ENCODE peak calls at places on chromosomes 7 and 10, in five cellular contexts. W is IMR-90, O is colonic mucosa, U is SK-N-SH, H is PC-3. P is an unnamed sample. For H3K4me1, the result is how much of the 10 kb centered on the place peaks cover.

GRCh38 chr10:43214071-43214955 is 52.6 kb downstream of the RASGEF1A start:
- DNase-seq in W (peak), H (peak), O (no peak), U (no peak), P (no peak)

GRCh38 chr10:24912214-24912613 is 40.2 kb downstream of the PRTFDC1 start:
- DNase-seq in U (no peak), W (peak), H (peak), O (no peak), P (no peak)

GRCh38 chr7:31974351-31974750 is 95.9 kb downstream of the PDE1C start:
- DNase-seq in W (no peak), U (no peak), O (no peak), H (no peak), P (no peak)

GRCh38 chr10:93065675-93066543 is 5.3 kb downstream of the CYP26C1 start:
- DNase-seq in W (no peak), O (no peak), U (peak), H (no peak), P (no peak)

GRCh38 chr10:81873932-81874816 is 820 bp upstream of the NRG3 start:
- DNase-seq in O (peak), U (peak), W (no peak), H (no peak), P (no peak)

GRCh38 chr10:51804861-51805260 is 105.5 kb upstream of the CSTF2T start:
- DNase-seq in H (peak), U (no peak), W (peak), O (no peak), P (no peak)

GRCh38 chr7:2813350-2814185 is 30.5 kb downstream of the GNA12 start:
- DNase-seq in H (no peak), W (no peak), U (no peak), O (no peak), P (no peak)

GRCh38 chr7:116511552-116512523 is 12.3 kb downstream of the CAV2 start:
- DNase-seq in U (no peak), H (peak), O (peak), W (peak), P (peak)

GRCh38 chr10:62384057-62384446 is 9.9 kb downstream of the ZNF365 start:
- DNase-seq in H (peak), U (no peak), O (no peak), W (peak), P (peak)

GRCh38 chr7:142894886-142895593 is 9.5 kb upstream of the TRPV6 start:
- DNase-seq in W (no peak), O (no peak), U (no peak), H (no peak), P (no peak)

GRCh38 chr10:14837003-14837755 is 658 bp downstream of the CDNF start:
- DNase-seq in H (no peak), U (no peak), W (no peak), O (no peak), P (no peak)

GRCh38 chr10:79051766-79052165 is 17.0 kb upstream of the ZMIZ1 start:
- DNase-seq in W (no peak), H (no peak), U (no peak), O (peak), P (no peak)

GRCh38 chr7:55105952-55106351 is 87.1 kb downstream of the EGFR start:
- DNase-seq in W (no peak), U (peak), H (no peak), O (no peak), P (no peak)

GRCh38 chr7:32670105-32670504 is 174.8 kb downstream of the AVL9 start:
- DNase-seq in U (no peak), O (peak), W (peak), H (peak), P (no peak)

GRCh38 chr7:55639640-55640039 is 67.3 kb upstream of the VOPP1 start:
- DNase-seq in O (no peak), U (no peak), H (no peak), W (no peak), P (no peak)

GRCh38 chr7:104650991-104651680 is 322.7 kb downstream of the LHFPL3 start:
- DNase-seq in U (peak), W (no peak), O (no peak), H (no peak), P (no peak)

GRCh38 chr10:63125459-63125858 is 7.7 kb upstream of the NRBF2 start:
- DNase-seq in W (no peak), U (no peak), O (no peak), H (peak), P (no peak)

GRCh38 chr7:129258649-129259389 is 34.0 kb downstream of the AHCYL2 start:
- DNase-seq in W (no peak), O (no peak), U (no peak), H (no peak), P (no peak)

GRCh38 chr10:61975107-61975932 is 73.8 kb downstream of the ARID5B start:
- DNase-seq in U (no peak), O (no peak), H (peak), W (peak), P (no peak)

GRCh38 chr10:91144961-91145360 is 75.5 kb upstream of the PCGF5 start:
- DNase-seq in H (no peak), U (no peak), W (no peak), O (no peak), P (no peak)

GRCh38 chr10:109456566-109457361 is 466.5 kb downstream of the XPNPEP1 start:
- DNase-seq in H (no peak), W (no peak), O (no peak), U (peak), P (no peak)

GRCh38 chr7:100674441-100675407 is 1.2 kb downstream of the GNB2 start:
- DNase-seq in H (no peak), U (peak), W (no peak), O (peak), P (peak)

GRCh38 chr7:114663502-114663901 is 248.9 kb downstream of the FOXP2 start:
- DNase-seq in W (peak), H (peak), U (no peak), O (no peak), P (no peak)

GRCh38 chr10:101310528-101311439 is 43.2 kb upstream of the BTRC start:
- DNase-seq in W (no peak), O (no peak), H (no peak), U (peak), P (no peak)

GRCh38 chr7:12692479-12693259 is 5.2 kb downstream of the ARL4A start:
- DNase-seq in U (no peak), O (no peak), W (no peak), H (no peak), P (no peak)

GRCh38 chr7:101362334-101363195 is at the start of gene COL26A1:
- DNase-seq in U (peak), H (no peak), O (no peak), W (no peak), P (no peak)

GRCh38 chr7:38675500-38676106 is 44.4 kb upstream of the AMPH start:
- DNase-seq in H (no peak), O (no peak), W (no peak), U (no peak), P (no peak)

GRCh38 chr7:101669307-101669706 is 40.2 kb upstream of the MYL10 start:
- DNase-seq in W (no peak), O (no peak), H (peak), U (no peak), P (peak)

GRCh38 chr7:128055668-128056067 is 24.4 kb upstream of the LRRC4 start:
- DNase-seq in U (peak), O (no peak), W (no peak), H (no peak), P (no peak)

GRCh38 chr7:2929321-2930201 is 85.5 kb upstream of the GNA12 start:
- DNase-seq in O (no peak), U (peak), W (no peak), H (no peak), P (no peak)

GRCh38 chr10:132447446-132448247 is 50.6 kb downstream of the PWWP2B start:
- DNase-seq in W (peak), H (peak), O (peak), U (no peak), P (peak)

GRCh38 chr10:103791291-103791690 is 64.1 kb downstream of the SH3PXD2A start:
- DNase-seq in U (no peak), W (no peak), O (no peak), H (no peak), P (no peak)

GRCh38 chr10:103793429-103793828 is 61.9 kb downstream of the SH3PXD2A start:
- DNase-seq in H (no peak), U (no peak), W (no peak), O (no peak), P (no peak)

GRCh38 chr10:103791858-103792257 is 63.5 kb downstream of the SH3PXD2A start:
- DNase-seq in O (no peak), U (no peak), H (no peak), W (no peak), P (no peak)

GRCh38 chr10:103793920-103794883 is 61.2 kb downstream of the SH3PXD2A start:
- DNase-seq in H (peak), W (no peak), O (peak), U (no peak), P (no peak)

DNA sequence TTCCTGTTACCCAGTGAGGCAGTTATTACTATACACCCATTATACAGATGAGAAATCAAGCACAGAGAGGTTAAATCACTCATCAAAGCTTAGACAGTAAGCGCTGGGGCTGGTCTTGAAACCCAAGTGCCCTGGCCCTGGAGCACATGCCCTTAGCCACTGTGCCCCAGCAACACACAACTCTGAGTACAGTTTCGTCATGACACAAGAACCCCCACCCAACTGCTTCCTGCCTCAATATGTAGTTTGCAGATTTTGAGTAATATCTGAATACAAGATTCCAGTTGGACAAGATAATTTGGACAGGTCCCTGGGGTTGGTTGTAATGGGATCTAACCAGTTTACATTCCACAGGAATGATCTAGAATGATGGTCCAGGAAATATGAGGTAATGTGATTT is 62.8 kb downstream of the SH3PXD2A start:
- DNase-seq in W (peak), H (peak), U (no peak), O (no peak), P (no peak)
- H3K4me1 ChIP-seq in W (under half), H (under half), U (under half), O (under half), P (under half)

DNA sequence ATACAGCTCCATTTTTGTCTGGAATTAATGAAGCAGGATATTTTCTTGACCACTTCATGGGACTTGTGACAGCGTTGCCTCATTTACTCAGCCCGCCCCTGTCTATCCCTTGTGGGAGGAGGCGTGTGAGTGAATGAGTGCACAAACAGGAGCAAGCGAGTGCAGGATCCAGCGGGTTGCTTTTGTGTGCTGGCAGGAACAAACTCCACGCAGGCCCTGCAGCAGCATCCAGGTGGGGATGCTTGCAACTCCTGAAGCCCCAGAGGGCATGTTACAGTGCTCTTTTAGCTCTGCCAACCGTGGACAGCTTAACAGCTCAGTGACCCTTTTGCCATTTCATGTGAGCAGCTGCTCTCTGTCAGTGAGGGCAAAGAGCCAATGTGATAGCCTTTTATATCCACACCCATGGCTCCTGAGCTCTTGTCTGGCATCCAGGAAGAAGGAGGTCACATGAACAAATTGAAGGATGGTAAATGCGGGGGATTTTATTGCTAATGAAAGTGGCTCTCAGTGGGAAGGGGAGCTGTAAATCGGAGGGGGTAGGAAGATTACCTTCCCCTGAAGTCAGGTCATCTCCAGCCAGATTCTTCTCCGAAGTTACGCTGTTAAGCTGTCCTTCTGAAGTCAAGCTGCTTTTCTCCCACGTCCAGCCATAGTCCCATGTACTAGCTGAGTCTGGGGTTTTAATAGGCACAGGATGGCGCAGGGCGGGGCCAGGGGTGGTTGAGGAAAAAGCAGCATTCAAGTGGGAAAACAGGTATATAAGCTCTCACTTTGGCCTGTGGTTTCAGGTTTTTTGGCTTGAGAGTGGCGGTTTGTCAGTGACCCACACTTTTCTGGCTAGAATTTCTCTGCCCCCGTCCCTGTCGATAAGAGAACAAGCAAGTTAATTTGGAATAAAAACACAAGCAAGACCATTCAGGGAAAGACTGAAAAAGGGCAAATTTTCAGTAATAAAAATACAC is 714.7 kb upstream of the MBL2 start:
- DNase-seq in H (no peak), O (no peak), W (no peak), U (no peak), P (no peak)
- H3K4me3 ChIP-seq in H (no peak), O (no peak), W (no peak), U (no peak), P (no peak)

GRCh38 chr10:4654496-4654895 is 171.5 kb upstream of the AKR1E2 start:
- DNase-seq in U (no peak), W (no peak), H (no peak), O (no peak), P (no peak)

GRCh38 chr10:4655406-4655805 is 170.6 kb upstream of the AKR1E2 start:
- DNase-seq in H (no peak), W (no peak), U (no peak), O (no peak), P (no peak)

GRCh38 chr10:4658777-4659176 is 167.2 kb upstream of the AKR1E2 start:
- DNase-seq in O (no peak), H (peak), U (no peak), W (no peak), P (no peak)

GRCh38 chr10:4653160-4653559 is 172.8 kb upstream of the AKR1E2 start:
- DNase-seq in U (no peak), O (no peak), W (no peak), H (no peak), P (no peak)

DNA sequence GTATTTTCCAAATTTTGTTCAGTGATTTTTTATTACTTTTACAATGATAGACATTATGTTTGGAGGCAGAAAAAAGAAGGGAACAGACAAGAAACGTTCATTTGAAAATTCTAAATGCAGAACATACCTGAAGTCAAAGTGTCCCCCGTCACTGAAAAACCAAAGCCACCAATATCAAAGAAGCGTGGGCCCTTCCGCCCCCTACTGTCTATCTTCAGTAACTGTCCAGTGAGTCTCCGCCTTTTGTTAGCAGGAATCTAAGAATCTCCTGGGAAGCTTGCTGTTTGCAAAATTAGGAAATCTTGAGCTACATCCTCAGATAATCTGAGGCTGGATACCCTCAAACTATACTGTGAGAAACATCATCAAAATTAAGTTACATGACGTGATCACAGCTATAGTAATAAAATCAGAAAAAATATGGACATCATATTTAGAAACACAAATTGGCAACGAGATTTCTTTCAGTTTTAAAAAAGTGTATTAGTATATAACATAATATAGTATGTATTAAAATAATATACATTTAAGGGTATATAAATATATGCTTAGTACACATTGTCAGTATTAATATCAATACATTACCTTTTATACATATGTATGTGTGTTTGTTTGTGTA is 169.3 kb upstream of the AKR1E2 start:
- DNase-seq in O (peak), U (peak), H (peak), W (peak), P (peak)
- H3K9ac ChIP-seq in O (no peak), U (peak), H (no peak), W (no peak), P (no peak)

DNA sequence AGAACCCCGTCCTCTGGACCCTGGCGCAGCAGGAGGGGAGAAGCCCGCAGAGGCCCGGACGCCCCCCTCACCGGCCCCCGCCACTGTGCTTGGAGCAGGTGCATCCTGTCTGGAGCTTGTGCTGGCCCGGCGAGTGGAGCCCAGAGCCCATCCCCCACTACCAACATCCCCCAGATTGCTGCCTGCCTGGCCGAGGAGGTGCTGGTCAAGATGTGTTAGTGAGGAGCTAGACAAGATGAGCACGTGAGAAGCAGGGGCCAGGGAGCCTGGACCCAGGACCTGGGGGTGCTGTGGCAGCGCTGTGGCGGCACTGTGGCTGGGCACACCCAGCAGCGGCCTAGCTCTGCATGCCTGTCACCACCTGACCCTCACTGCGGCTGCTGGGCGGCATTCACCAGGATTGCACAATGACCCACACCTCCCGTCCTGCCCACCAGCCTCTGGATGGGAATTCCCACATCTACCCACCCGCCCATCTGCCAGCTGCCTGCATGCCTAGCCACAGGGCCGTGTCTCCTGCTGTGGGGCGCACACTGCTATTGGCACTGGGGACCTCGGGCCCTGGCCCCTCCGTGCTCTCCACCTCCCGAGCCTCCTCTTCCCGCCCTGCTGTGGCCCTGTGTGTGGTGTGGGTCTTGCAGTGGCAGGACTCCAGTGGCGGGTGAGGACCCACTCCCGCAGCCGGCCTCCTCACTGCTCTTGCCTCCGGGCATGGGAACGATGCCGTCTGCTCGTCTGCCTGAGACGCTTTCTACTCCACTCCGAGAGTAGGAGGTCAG is 11.8 kb downstream of the GPR146 start:
- DNase-seq in H (no peak), W (no peak), U (peak), O (no peak), P (peak)
- H3K4me1 ChIP-seq in H (under half), W (under half), U (under half), O (under half), P (under half)

GRCh38 chr7:73840715-73841379 is 1.5 kb downstream of the METTL27 start:
- DNase-seq in O (no peak), H (no peak), U (no peak), W (no peak), P (no peak)
- H3K4me3 ChIP-seq in O (no peak), H (no peak), U (no peak), W (no peak), P (no peak)

GRCh38 chr10:3622427-3622826 is 162.6 kb downstream of the KLF6 start:
- DNase-seq in O (no peak), H (no peak), W (no peak), U (no peak), P (no peak)
- H3K9ac ChIP-seq in O (no peak), H (no peak), W (no peak), U (no peak), P (no peak)

GRCh38 chr7:15780271-15780670 is 93.8 kb upstream of the MEOX2 start:
- DNase-seq in U (no peak), W (peak), H (no peak), O (no peak), P (no peak)

GRCh38 chr7:15784694-15785030 is 98.2 kb upstream of the MEOX2 start:
- DNase-seq in H (no peak), U (no peak), O (no peak), W (no peak), P (no peak)

GRCh38 chr7:15778191-15778590 is 91.7 kb upstream of the MEOX2 start:
- DNase-seq in W (no peak), H (no peak), O (no peak), U (no peak), P (no peak)

GRCh38 chr7:15783971-15784693 is 97.6 kb upstream of the MEOX2 start:
- DNase-seq in U (no peak), H (no peak), W (no peak), O (no peak), P (no peak)

GRCh38 chr7:15781944-15782343 is 95.5 kb upstream of the MEOX2 start:
- DNase-seq in H (no peak), W (no peak), O (no peak), U (no peak), P (no peak)
- H3K4me1 ChIP-seq in H (under half), W (under half), O (under half), U (under half), P (under half)